ENCODE peak calls at places on chromosome 2, in ten cellular contexts. X, A, B, H, M, F, L, U, N and P are unnamed samples.

GRCh38 chr2:117940436-117940835 is 73.4 kb downstream of the CCDC93 start:
- DNase-seq in F (no peak), L (no peak), X (no peak), A (no peak), B (no peak), H (no peak), U (no peak), N (no peak), M (no peak), P (no peak)

GRCh38 chr2:37871453-37872191 is 53.5 kb upstream of the RMDN2 start:
- DNase-seq in L (no peak), M (no peak), A (peak), H (no peak), X (no peak), F (peak), B (no peak), U (no peak), N (no peak), P (no peak)

GRCh38 chr2:164847966-164848365 is 6.3 kb upstream of the COBLL1 start:
- DNase-seq in H (no peak), X (no peak), L (no peak), U (no peak), F (no peak), N (no peak), A (no peak), M (no peak), B (no peak), P (no peak)

GRCh38 chr2:41966431-41966893 is 81.4 kb upstream of the PKDCC start:
- DNase-seq in U (peak), M (peak), N (peak), H (no peak), X (no peak), L (no peak), F (peak), A (peak), B (peak), P (peak)

GRCh38 chr2:166632616-166633015 is 138.6 kb upstream of the SCN7A start:
- DNase-seq in M (no peak), H (no peak), B (no peak), F (peak), L (no peak), U (no peak), X (no peak), N (peak), A (peak), P (no peak)

GRCh38 chr2:70714141-70714905 is 53.7 kb downstream of the ADD2 start:
- DNase-seq in N (no peak), F (no peak), B (no peak), M (no peak), U (no peak), X (no peak), L (no peak), H (no peak), A (no peak), P (no peak)

GRCh38 chr2:85886585-85886984 is 2.2 kb downstream of the ST3GAL5 start:
- DNase-seq in N (peak), H (no peak), M (no peak), B (peak), L (no peak), X (peak), A (peak), F (peak), U (peak), P (no peak)

GRCh38 chr2:176106636-176107539 is at the start of gene HOXD11:
- DNase-seq in B (peak), M (no peak), N (no peak), F (peak), X (no peak), H (no peak), A (peak), L (peak), U (no peak), P (no peak)

GRCh38 chr2:126722081-126722480 is 66.1 kb downstream of the GYPC start:
- DNase-seq in M (no peak), U (no peak), B (no peak), H (no peak), L (no peak), A (no peak), F (no peak), X (no peak), N (no peak), P (no peak)

GRCh38 chr2:3641841-3642421 is 16.1 kb upstream of the ALLC start:
- DNase-seq in M (no peak), L (no peak), N (no peak), B (no peak), X (no peak), H (no peak), A (no peak), U (no peak), F (peak), P (no peak)

GRCh38 chr2:88808083-88808482 is 116.6 kb downstream of the RPIA start:
- DNase-seq in A (no peak), U (no peak), H (no peak), F (no peak), X (no peak), B (no peak), M (no peak), L (no peak), N (no peak), P (no peak)

GRCh38 chr2:213235741-213236140 is 48.5 kb upstream of the SPAG16 start:
- DNase-seq in B (no peak), X (no peak), F (no peak), U (no peak), L (no peak), N (no peak), M (no peak), A (no peak), H (no peak), P (no peak)

GRCh38 chr2:240351088-240351741 is 84.2 kb upstream of the GPC1 start:
- DNase-seq in A (no peak), N (no peak), U (no peak), H (no peak), L (no peak), X (no peak), B (no peak), F (peak), M (no peak), P (no peak)

GRCh38 chr2:162007447-162008040 is 66.5 kb downstream of the DPP4 start:
- DNase-seq in L (no peak), N (no peak), U (no peak), A (peak), X (no peak), F (peak), M (no peak), B (no peak), H (no peak), P (no peak)

GRCh38 chr2:190835303-190835930 is 45.2 kb upstream of the GLS start:
- DNase-seq in L (no peak), X (no peak), H (no peak), F (peak), A (peak), M (no peak), B (no peak), N (no peak), U (peak), P (no peak)

GRCh38 chr2:214671330-214671850 is 138.1 kb downstream of the BARD1 start:
- DNase-seq in B (no peak), U (no peak), H (no peak), X (no peak), A (no peak), L (no peak), F (no peak), N (no peak), M (no peak), P (no peak)

GRCh38 chr2:234863043-234863934 is 88.5 kb upstream of the SH3BP4 start:
- DNase-seq in N (no peak), F (peak), H (no peak), M (peak), B (peak), U (peak), L (no peak), A (peak), X (no peak), P (peak)

GRCh38 chr2:241926541-241927311 is 57.2 kb downstream of the RTP5 start:
- DNase-seq in X (no peak), N (no peak), F (no peak), B (no peak), L (no peak), M (no peak), H (no peak), U (no peak), A (no peak), P (no peak)

GRCh38 chr2:152716805-152717241 is 438 bp downstream of the PRPF40A start:
- DNase-seq in H (no peak), B (peak), L (peak), X (peak), F (peak), N (no peak), M (no peak), U (no peak), A (no peak), P (no peak)

GRCh38 chr2:11659866-11660265 is 10.1 kb downstream of the NTSR2 start:
- DNase-seq in U (no peak), B (no peak), H (no peak), F (no peak), A (no peak), X (no peak), L (no peak), N (no peak), M (no peak), P (no peak)

GRCh38 chr2:26144953-26145680 is 27.8 kb upstream of the GAREM2 start:
- DNase-seq in L (peak), M (no peak), B (peak), U (peak), H (peak), X (peak), A (peak), N (peak), F (peak), P (peak)

GRCh38 chr2:238142382-238143205 is 4.1 kb downstream of the KLHL30 start:
- DNase-seq in U (no peak), L (no peak), N (no peak), H (no peak), A (peak), X (no peak), M (no peak), F (no peak), B (no peak), P (no peak)

GRCh38 chr2:238261718-238262375 is 22.0 kb upstream of the HES6 start:
- DNase-seq in L (no peak), B (no peak), X (no peak), U (no peak), N (no peak), A (no peak), H (no peak), F (no peak), M (no peak), P (no peak)

GRCh38 chr2:46072146-46072820 is 224.9 kb upstream of the EPAS1 start:
- DNase-seq in L (no peak), M (no peak), U (no peak), H (no peak), B (no peak), A (peak), N (peak), X (no peak), F (no peak), P (no peak)

GRCh38 chr2:195687320-195688086 is 30.5 kb downstream of the SLC39A10 start:
- DNase-seq in B (no peak), A (no peak), M (no peak), U (no peak), H (peak), N (no peak), X (no peak), L (no peak), F (no peak), P (no peak)

GRCh38 chr2:1781291-1782080 is 37.2 kb upstream of the PXDN start:
- DNase-seq in B (no peak), U (no peak), X (peak), M (no peak), L (no peak), A (no peak), N (no peak), H (no peak), F (no peak), P (no peak)

GRCh38 chr2:111168528-111168929 is 47.8 kb downstream of the BCL2L11 start:
- DNase-seq in A (peak), B (peak), X (peak), L (no peak), U (no peak), N (peak), M (no peak), F (peak), H (peak), P (peak)

GRCh38 chr2:237451582-237452469 is 35.2 kb upstream of the MLPH start:
- DNase-seq in L (no peak), B (no peak), N (no peak), A (no peak), M (no peak), F (peak), H (no peak), X (no peak), U (no peak), P (no peak)

GRCh38 chr2:212922701-212923100 is 228.7 kb downstream of the IKZF2 start:
- DNase-seq in L (no peak), F (peak), X (no peak), N (no peak), B (no peak), A (no peak), M (no peak), H (no peak), U (no peak), P (no peak)

GRCh38 chr2:197909377-197909776 is 105.0 kb downstream of the PLCL1 start:
- DNase-seq in H (no peak), F (peak), X (no peak), U (no peak), M (no peak), B (no peak), N (peak), A (peak), L (no peak), P (no peak)

GRCh38 chr2:197358927-197359326 is 48.3 kb upstream of the ANKRD44 start:
- DNase-seq in L (no peak), H (no peak), U (no peak), F (peak), N (no peak), B (no peak), M (no peak), X (no peak), A (no peak), P (no peak)

GRCh38 chr2:9191044-9191481 is 15.5 kb upstream of the ASAP2 start:
- DNase-seq in M (peak), X (no peak), U (peak), H (no peak), N (peak), L (no peak), F (peak), A (no peak), B (peak), P (peak)

GRCh38 chr2:214127178-214127970 is 283.5 kb upstream of the VWC2L start:
- DNase-seq in U (peak), N (peak), A (peak), L (no peak), H (no peak), F (peak), B (no peak), M (no peak), X (no peak), P (no peak)

GRCh38 chr2:189210250-189211075 is 30.9 kb upstream of the COL5A2 start:
- DNase-seq in U (peak), A (peak), L (no peak), N (peak), F (peak), M (no peak), X (no peak), H (no peak), B (peak), P (no peak)

GRCh38 chr2:234483568-234484251 is 13.2 kb downstream of the ARL4C start:
- DNase-seq in X (peak), F (no peak), B (peak), L (no peak), H (peak), M (no peak), A (no peak), U (no peak), N (no peak), P (no peak)

GRCh38 chr2:160871096-160871495 is 289.1 kb upstream of the TANK start:
- DNase-seq in L (no peak), F (peak), U (no peak), M (no peak), N (peak), H (no peak), X (no peak), B (no peak), A (no peak), P (no peak)

GRCh38 chr2:172431428-172431827 is 4.0 kb downstream of the ITGA6 start:
- DNase-seq in F (no peak), X (no peak), A (no peak), B (peak), U (peak), H (no peak), M (peak), L (no peak), N (no peak), P (no peak)

GRCh38 chr2:162149940-162150339 is 2.1 kb downstream of the GCG start:
- DNase-seq in M (no peak), L (no peak), U (no peak), X (no peak), A (no peak), H (no peak), B (no peak), F (no peak), N (no peak), P (no peak)

GRCh38 chr2:217444509-217444908 is 558.3 kb downstream of the TNS1 start:
- DNase-seq in U (no peak), N (no peak), M (no peak), B (no peak), H (no peak), X (no peak), A (no peak), F (no peak), L (no peak), P (no peak)

GRCh38 chr2:105868060-105868459 is 123.3 kb downstream of the NCK2 start:
- DNase-seq in F (peak), N (no peak), M (no peak), X (no peak), U (no peak), A (no peak), L (no peak), H (no peak), B (no peak), P (no peak)